ENCODE peak calls at places on chromosomes 3 and 15, in six cellular contexts. O is adrenal gland; P is cardiac muscle cell; D is effector memory CD4-positive, alpha-beta T cell; E is tibial nerve; G is AG04450. K is an unnamed sample. For H3K27me3, the result is how much of the 10 kb centered on the place peaks cover.

GRCh38 chr3:9785602-9786001 is 6.7 kb downstream of the TADA3 start:
- DNase-seq in O (peak), P (no peak), D (no peak), E (no peak), G (no peak), K (no peak)

GRCh38 chr15:100373037-100373896 is 31.5 kb upstream of the ADAMTS17 start:
- DNase-seq in O (no peak), P (no peak), D (no peak), E (no peak), G (no peak), K (no peak)

GRCh38 chr15:40081691-40082194 is 26.9 kb downstream of the BMF start:
- DNase-seq in O (peak), P (peak), D (no peak), E (peak), G (no peak), K (no peak)

GRCh38 chr3:49512791-49513355 is 41.4 kb upstream of the BSN start:
- DNase-seq in O (no peak), P (no peak), D (no peak), E (no peak), G (no peak), K (no peak)

GRCh38 chr3:149487598-149488197 is 13.2 kb downstream of the TM4SF4 start:
- DNase-seq in O (no peak), P (no peak), D (no peak), E (no peak), G (no peak), K (peak)

GRCh38 chr3:58175429-58176184 is 35.2 kb downstream of the DNASE1L3 start:
- DNase-seq in O (no peak), P (peak), D (no peak), E (no peak), G (no peak), K (no peak)

GRCh38 chr3:38421679-38422336 is 31.9 kb upstream of the ACVR2B start:
- DNase-seq in O (no peak), P (no peak), D (no peak), E (no peak), G (no peak), K (no peak)

GRCh38 chr3:13120246-13120927 is 47.2 kb upstream of the IQSEC1 start:
- DNase-seq in O (no peak), P (no peak), D (no peak), E (no peak), G (no peak), K (no peak)

GRCh38 chr3:198071602-198072285 is 111.7 kb downstream of the LMLN start:
- DNase-seq in O (no peak), P (no peak), D (no peak), E (no peak), G (peak), K (peak)

GRCh38 chr15:72175186-72176044 is 22.2 kb downstream of the GRAMD2A start:
- DNase-seq in O (no peak), P (no peak), D (no peak), E (no peak), G (no peak), K (no peak)

GRCh38 chr15:79004336-79004735 is 59.5 kb upstream of the CTSH start:
- DNase-seq in O (no peak), P (no peak), D (no peak), E (no peak), G (peak), K (no peak)

DNA sequence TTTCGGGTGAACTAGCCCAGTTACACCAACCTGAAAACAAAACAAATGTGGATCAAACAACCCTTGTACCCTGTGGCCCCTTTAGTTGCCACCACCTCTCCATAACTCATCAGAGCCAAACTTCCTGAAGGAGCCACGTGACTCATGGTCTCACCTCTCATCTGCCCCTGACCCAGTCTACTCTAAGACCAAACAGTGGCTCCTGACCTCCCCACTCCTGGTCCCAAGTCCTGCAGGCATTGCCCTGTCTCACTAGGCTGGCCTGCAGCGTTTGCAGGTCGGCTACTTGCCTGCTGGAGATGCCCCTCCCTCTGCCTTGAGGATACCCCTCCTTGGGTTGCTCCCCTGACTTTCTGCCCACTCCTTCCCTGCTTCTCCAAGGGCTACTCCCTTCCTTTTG is 23.1 kb downstream of the SLC6A11 start:
- DNase-seq in O (no peak), P (no peak), D (no peak), E (no peak), G (no peak), K (no peak)
- H3K27me3 ChIP-seq in O (under half), P (under half), D (under half), E (under half), G (under half), K (under half)

GRCh38 chr3:104764499-104764898 is 602.2 kb upstream of the ALCAM start:
- DNase-seq in O (no peak), P (no peak), D (no peak), E (no peak), G (no peak), K (no peak)

GRCh38 chr3:104763007-104763406 is 603.7 kb upstream of the ALCAM start:
- DNase-seq in O (no peak), P (no peak), D (no peak), E (no peak), G (no peak), K (no peak)

DNA sequence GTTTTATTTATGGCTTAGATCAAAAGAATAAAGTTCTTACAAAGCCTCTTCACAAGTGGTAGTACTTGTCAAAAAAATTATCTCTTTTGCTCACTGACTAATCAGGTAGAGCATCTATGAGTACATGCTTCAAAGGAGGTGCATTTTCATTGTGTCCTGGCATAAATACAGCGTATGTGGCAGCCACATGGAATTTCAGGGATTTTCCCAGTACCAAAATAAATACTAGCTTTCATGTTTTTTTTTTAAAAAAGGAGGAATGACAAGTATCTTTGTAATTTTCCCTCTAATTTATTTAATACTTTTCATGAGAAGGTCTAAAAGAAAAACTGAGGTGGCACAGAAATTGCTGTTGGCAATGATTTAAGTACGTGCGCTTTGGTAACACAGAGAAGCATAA is 597.8 kb upstream of the ALCAM start:
- DNase-seq in O (no peak), P (no peak), D (no peak), E (no peak), G (no peak), K (no peak)
- H3K27ac ChIP-seq in O (no peak), P (no peak), D (no peak), E (no peak), G (no peak), K (no peak)

GRCh38 chr15:94174399-94174802 is 57.0 kb upstream of the MCTP2 start:
- DNase-seq in O (no peak), P (no peak), D (no peak), E (no peak), G (peak), K (no peak)

GRCh38 chr15:94177112-94177511 is 54.2 kb upstream of the MCTP2 start:
- DNase-seq in O (no peak), P (no peak), D (no peak), E (no peak), G (peak), K (no peak)

GRCh38 chr15:94175420-94175819 is 55.9 kb upstream of the MCTP2 start:
- DNase-seq in O (no peak), P (no peak), D (no peak), E (no peak), G (no peak), K (no peak)
- H3K27me3 ChIP-seq in O (under half), P (under half), D (under half), E (under half), G (under half), K (under half)

GRCh38 chr3:100708644-100708988 is 678 bp upstream of the TFG start:
- DNase-seq in O (no peak), P (no peak), D (no peak), E (no peak), G (no peak), K (no peak)
- H3K27ac ChIP-seq in O (peak), P (peak), D (peak), E (peak), G (peak), K (peak)

DNA sequence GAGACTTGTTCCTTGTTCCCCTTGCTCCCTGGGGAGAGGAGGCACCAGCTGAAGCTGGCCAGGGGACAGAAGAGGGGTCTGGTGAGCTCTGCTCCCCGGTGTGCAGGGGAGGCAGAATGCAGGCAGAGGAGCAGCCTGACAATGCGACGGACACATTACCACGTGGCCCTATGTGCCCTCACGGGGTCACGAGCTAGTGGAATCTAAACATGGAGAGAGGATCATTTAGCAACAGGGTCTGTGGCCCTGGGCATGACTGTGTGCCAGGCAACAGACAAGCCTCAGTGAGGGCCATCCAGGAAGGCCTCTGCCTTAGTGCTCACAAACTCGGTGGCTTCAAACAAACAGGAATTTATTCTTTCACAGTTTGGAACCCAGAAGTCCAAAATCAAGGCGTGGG is 8.5 kb upstream of the MUC4 start:
- DNase-seq in O (no peak), P (no peak), D (no peak), E (no peak), G (no peak), K (no peak)
- H3K27me3 ChIP-seq in O (under half), P (under half), D (under half), E (under half), G (under half), K (under half)

DNA sequence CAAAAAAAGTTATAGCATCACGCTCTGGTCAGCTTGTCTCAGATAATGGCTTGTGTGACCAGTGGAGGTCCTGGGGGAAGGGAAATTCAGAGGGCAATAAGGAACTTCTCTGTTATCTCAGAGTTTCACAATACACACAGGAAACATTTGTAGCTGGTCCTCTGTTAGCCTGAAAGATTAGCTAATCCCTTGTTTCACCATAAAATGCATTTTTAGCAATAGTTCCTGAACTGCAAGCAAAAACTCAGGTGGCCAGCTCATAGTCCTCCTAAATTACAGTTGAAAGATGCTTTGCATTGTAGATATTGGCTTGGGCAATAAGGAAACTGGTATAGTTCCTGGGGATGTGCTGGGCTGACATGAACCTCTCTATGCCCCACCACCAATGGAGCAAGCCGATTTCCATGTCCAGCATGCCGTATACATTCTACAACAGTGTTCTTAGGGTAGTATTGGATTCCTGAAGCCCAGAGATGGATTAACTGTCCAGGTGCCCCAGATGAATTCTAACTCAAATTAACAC is 141.5 kb upstream of the TBL1XR1 start:
- DNase-seq in O (no peak), P (no peak), D (no peak), E (no peak), G (no peak), K (no peak)
- H3K27ac ChIP-seq in O (peak), P (no peak), D (no peak), E (peak), G (no peak), K (no peak)

GRCh38 chr15:74896316-74896715 is 6.5 kb downstream of the MPI start:
- DNase-seq in O (no peak), P (no peak), D (no peak), E (no peak), G (no peak), K (no peak)
- H3K27me3 ChIP-seq in O (under half), P (under half), D (under half), E (under half), G (under half), K (under half)

GRCh38 chr3:87634426-87634825 is 358.0 kb upstream of the POU1F1 start:
- DNase-seq in O (no peak), P (no peak), D (no peak), E (no peak), G (no peak), K (no peak)
- H3K27ac ChIP-seq in O (no peak), P (no peak), D (no peak), E (no peak), G (no peak), K (no peak)

GRCh38 chr3:127367593-127367992 is 79.7 kb upstream of the PRR20G start:
- DNase-seq in O (no peak), P (no peak), D (no peak), E (no peak), G (no peak), K (no peak)
- H3K27me3 ChIP-seq in O (under half), P (half or more), D (under half), E (under half), G (under half), K (under half)

K was measured in CD8-positive, alpha-beta T cell.